ENCODE peak calls at places on chromosome 12, in five cellular contexts. P is A549, G is IMR-90, N is K562, U is GM12878. H is an unnamed sample.

GRCh38 chr12:71503579-71504470 is 64.2 kb downstream of the LGR5 start:
- DNase-seq in P (no peak), G (no peak), N (no peak), U (no peak), H (no peak)

GRCh38 chr12:113734503-113734902 is 231.6 kb downstream of the RBM19 start:
- DNase-seq in P (no peak), G (no peak), N (no peak), U (no peak), H (no peak)

GRCh38 chr12:69097619-69098368 is 141.6 kb upstream of the CPSF6 start:
- DNase-seq in P (no peak), G (no peak), N (no peak), U (no peak), H (no peak)

GRCh38 chr12:28795306-28795705 is 353.8 kb upstream of the FAR2 start:
- DNase-seq in P (peak; percentile 55), G (peak; percentile 69), N (no peak), U (no peak), H (no peak)

GRCh38 chr12:16613199-16613598 is 7.2 kb upstream of the LMO3 start:
- DNase-seq in P (no peak), G (peak; percentile 15), N (no peak), U (no peak), H (no peak)

GRCh38 chr12:127588224-127588623 is 678.7 kb upstream of the TMEM132C start:
- DNase-seq in P (no peak), G (peak; percentile 90), N (no peak), U (no peak), H (no peak)

GRCh38 chr12:18967814-18968213 is 161.7 kb upstream of the PLEKHA5 start:
- DNase-seq in P (no peak), G (no peak), N (no peak), U (no peak), H (no peak)

GRCh38 chr12:80175307-80175930 is 76.1 kb downstream of the OTOGL start:
- DNase-seq in P (peak; percentile 12), G (peak; percentile 52), N (no peak), U (no peak), H (no peak)

GRCh38 chr12:38850463-38850862 is 54.9 kb downstream of the CPNE8 start:
- DNase-seq in P (no peak), G (no peak), N (no peak), U (no peak), H (no peak)

GRCh38 chr12:55675671-55676070 is 32.0 kb downstream of the ITGA7 start:
- DNase-seq in P (no peak), G (no peak), N (no peak), U (no peak), H (no peak)

GRCh38 chr12:108852674-108853073 is 4.7 kb downstream of the SSH1 start:
- DNase-seq in P (peak; percentile 66), G (peak; percentile 51), N (no peak), U (no peak), H (no peak)

GRCh38 chr12:59651230-59651920 is 55.5 kb downstream of the SLC16A7 start:
- DNase-seq in P (peak; percentile 14), G (peak; percentile 25), N (no peak), U (no peak), H (no peak)

GRCh38 chr12:53793221-53793620 is 41.4 kb upstream of the CISTR start:
- DNase-seq in P (no peak), G (no peak), N (no peak), U (no peak), H (no peak)

GRCh38 chr12:111178194-111179081 is 190.5 kb downstream of the PHETA1 start:
- DNase-seq in P (no peak), G (no peak), N (no peak), U (no peak), H (peak; percentile 79)

GRCh38 chr12:130017571-130018449 is 114.0 kb upstream of the TMEM132D start:
- DNase-seq in P (no peak), G (no peak), N (no peak), U (no peak), H (peak; percentile 56)

GRCh38 chr12:121167232-121167820 is 34.6 kb downstream of the P2RX7 start:
- DNase-seq in P (no peak), G (no peak), N (no peak), U (no peak), H (no peak)

GRCh38 chr12:121162985-121163384 is 30.3 kb downstream of the P2RX7 start:
- DNase-seq in P (no peak), G (no peak), N (no peak), U (no peak), H (no peak)

GRCh38 chr12:121167951-121168350 is 35.3 kb downstream of the P2RX7 start:
- DNase-seq in P (no peak), G (no peak), N (no peak), U (no peak), H (no peak)

GRCh38 chr12:121166356-121166755 is 33.7 kb downstream of the P2RX7 start:
- DNase-seq in P (no peak), G (no peak), N (no peak), U (no peak), H (no peak)

GRCh38 chr12:121165316-121165715 is 32.6 kb downstream of the P2RX7 start:
- DNase-seq in P (no peak), G (no peak), N (no peak), U (no peak), H (no peak)
- TF ChIP-seq RCOR1 in P (no peak), G (no peak), N (no peak), U (no peak), H (no peak)

DNA sequence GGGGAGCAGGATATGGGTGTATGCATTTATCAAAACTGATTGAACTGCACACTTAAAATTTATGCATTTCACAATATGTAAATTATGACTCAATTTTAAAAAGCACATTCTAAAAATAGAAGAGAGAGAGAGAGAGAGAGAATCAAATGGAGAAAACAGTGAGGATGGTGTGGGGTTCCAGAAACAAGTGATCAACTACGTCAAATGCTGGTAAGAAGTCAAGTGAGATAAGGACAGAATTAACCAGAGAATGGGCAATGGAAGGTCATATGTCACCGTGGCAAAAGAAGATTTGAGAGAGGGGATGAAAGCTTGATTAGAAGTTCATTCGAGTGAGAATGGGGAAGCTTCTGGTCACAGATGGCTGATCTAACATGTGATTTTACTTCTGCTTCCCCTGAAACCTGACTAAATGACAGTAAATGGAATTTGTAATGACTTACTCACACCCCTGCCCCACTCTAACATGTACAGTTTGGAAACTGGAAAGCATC is 276.4 kb upstream of the AMIGO2 start:
- DNase-seq in P (no peak), G (peak; percentile 36), N (peak; percentile 29), U (peak; percentile 44), H (no peak)
- TF ChIP-seq RCOR1 in P (no peak), G (no peak), N (no peak), U (no peak), H (no peak)

GRCh38 chr12:42946776-42947435 is 357.4 kb upstream of the PRICKLE1 start:
- DNase-seq in P (no peak), G (no peak), N (no peak), U (no peak), H (no peak)
- TF ChIP-seq RCOR1 in P (no peak), G (no peak), N (no peak), U (no peak), H (no peak)

DNA sequence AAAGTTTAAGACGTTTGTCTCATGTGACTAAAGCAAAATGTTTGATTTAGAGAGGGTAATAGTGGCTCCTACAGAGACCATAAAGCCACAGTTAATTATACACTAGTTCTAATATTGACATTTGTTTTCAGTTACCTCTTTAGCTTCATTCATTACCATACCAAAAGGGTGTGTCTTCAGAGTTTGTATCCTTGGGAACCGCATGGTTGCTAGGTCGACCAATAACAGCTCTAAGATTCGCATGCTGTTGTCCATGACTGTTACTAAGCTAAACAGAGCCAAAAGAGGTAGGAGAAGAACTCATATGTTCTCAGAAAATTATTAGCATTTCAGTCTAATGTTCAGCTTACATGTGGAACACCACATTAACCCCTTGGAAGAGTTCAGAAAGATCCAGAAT is 36.2 kb upstream of the ETNK1 start:
- DNase-seq in P (peak; percentile 87), G (no peak), N (no peak), U (no peak), H (no peak)
- TF ChIP-seq RCOR1 in P (no peak), G (no peak), N (no peak), U (no peak), H (no peak)

GRCh38 chr12:9669534-9669933 is at the start of gene CLEC2D:
- DNase-seq in P (no peak), G (no peak), N (no peak), U (peak; percentile 95), H (no peak)

GRCh38 chr12:9669019-9669326 is 540 bp upstream of the CLEC2D start:
- DNase-seq in P (no peak), G (no peak), N (no peak), U (no peak), H (no peak)

GRCh38 chr12:9673404-9674225 is 4.1 kb downstream of the CLEC2D start:
- DNase-seq in P (peak; percentile 53), G (peak; percentile 92), N (peak; percentile 81), U (no peak), H (peak; percentile 23)

GRCh38 chr12:9668141-9669018 is 1.1 kb upstream of the CLEC2D start:
- DNase-seq in P (no peak), G (peak; percentile 33), N (no peak), U (no peak), H (no peak)

GRCh38 chr12:9674226-9674590 is 4.7 kb downstream of the CLEC2D start:
- DNase-seq in P (no peak), G (no peak), N (peak; percentile 6), U (no peak), H (no peak)
- TF ChIP-seq RCOR1 in P (no peak), G (no peak), N (no peak), U (no peak), H (no peak)

H was measured in SK-N-SH.